ENCODE peak calls at places on chromosomes 12 and 14, in four cellular contexts. One of them, this sample, is unnamed.

GRCh38 chr12:50505945-50506344 is 1.2 kb downstream of the DIP2B start:
- DNase-seq in body of pancreas: peak
- DNase-seq in transverse colon: peak
- DNase-seq in testis: peak
- DNase-seq in this sample: no peak

GRCh38 chr12:32944195-32944594 is 47.6 kb upstream of the PKP2 start:
- DNase-seq in body of pancreas: no peak
- DNase-seq in transverse colon: no peak
- DNase-seq in testis: no peak
- DNase-seq in this sample: no peak

GRCh38 chr12:124696689-124697476 is 129.5 kb upstream of the NCOR2 start:
- DNase-seq in body of pancreas: no peak
- DNase-seq in transverse colon: no peak
- DNase-seq in testis: no peak
- DNase-seq in this sample: no peak

GRCh38 chr12:93668919-93669418 is 8.2 kb upstream of the CRADD start:
- DNase-seq in body of pancreas: no peak
- DNase-seq in transverse colon: no peak
- DNase-seq in testis: no peak
- DNase-seq in this sample: no peak

GRCh38 chr14:91264151-91265150 is 19.9 kb upstream of the GPR68 start:
- DNase-seq in body of pancreas: peak
- DNase-seq in transverse colon: peak
- DNase-seq in testis: no peak
- DNase-seq in this sample: no peak

GRCh38 chr12:19075711-19076340 is 53.7 kb upstream of the PLEKHA5 start:
- DNase-seq in body of pancreas: no peak
- DNase-seq in transverse colon: no peak
- DNase-seq in testis: no peak
- DNase-seq in this sample: no peak

GRCh38 chr12:115440438-115440837 is 756.5 kb upstream of the TBX3 start:
- DNase-seq in body of pancreas: no peak
- DNase-seq in transverse colon: no peak
- DNase-seq in testis: no peak
- DNase-seq in this sample: peak

GRCh38 chr12:53930591-53931255 is 7.9 kb upstream of the HOXC13 start:
- DNase-seq in body of pancreas: no peak
- DNase-seq in transverse colon: no peak
- DNase-seq in testis: no peak
- DNase-seq in this sample: no peak

GRCh38 chr12:46585854-46586621 is 213.5 kb upstream of the SLC38A2 start:
- DNase-seq in body of pancreas: peak
- DNase-seq in transverse colon: peak
- DNase-seq in testis: no peak
- DNase-seq in this sample: no peak

GRCh38 chr14:50763386-50764007 is 67.5 kb downstream of the NIN start:
- DNase-seq in body of pancreas: peak
- DNase-seq in transverse colon: no peak
- DNase-seq in testis: no peak
- DNase-seq in this sample: no peak

GRCh38 chr12:59185291-59185690 is 265.0 kb upstream of the LRIG3 start:
- DNase-seq in body of pancreas: no peak
- DNase-seq in transverse colon: no peak
- DNase-seq in testis: no peak
- DNase-seq in this sample: no peak

GRCh38 chr12:57416039-57416996 is 14.5 kb downstream of the R3HDM2 start:
- DNase-seq in body of pancreas: no peak
- DNase-seq in transverse colon: no peak
- DNase-seq in testis: no peak
- DNase-seq in this sample: peak

GRCh38 chr12:78060186-78060585 is 229.5 kb downstream of the NAV3 start:
- DNase-seq in body of pancreas: no peak
- DNase-seq in transverse colon: no peak
- DNase-seq in testis: no peak
- DNase-seq in this sample: no peak

GRCh38 chr12:12294215-12295005 is 27.6 kb upstream of the LRP6 start:
- DNase-seq in body of pancreas: peak
- DNase-seq in transverse colon: no peak
- DNase-seq in testis: no peak
- DNase-seq in this sample: peak

GRCh38 chr14:80946797-80947196 is 5.3 kb upstream of the CEP128 start:
- DNase-seq in body of pancreas: no peak
- DNase-seq in transverse colon: no peak
- DNase-seq in testis: no peak
- DNase-seq in this sample: no peak

GRCh38 chr12:54294152-54294913 is 6.5 kb downstream of the NFE2 start:
- DNase-seq in body of pancreas: peak
- DNase-seq in transverse colon: peak
- DNase-seq in testis: peak
- DNase-seq in this sample: peak

GRCh38 chr14:53151867-53152626 is 1.1 kb downstream of the DDHD1 start:
- DNase-seq in body of pancreas: peak
- DNase-seq in transverse colon: peak
- DNase-seq in testis: peak
- DNase-seq in this sample: peak

GRCh38 chr14:52051861-52052260 is 17.0 kb downstream of the NID2 start:
- DNase-seq in body of pancreas: no peak
- DNase-seq in transverse colon: no peak
- DNase-seq in testis: no peak
- DNase-seq in this sample: no peak

GRCh38 chr12:59452259-59452658 is 143.6 kb upstream of the SLC16A7 start:
- DNase-seq in body of pancreas: peak
- DNase-seq in transverse colon: no peak
- DNase-seq in testis: no peak
- DNase-seq in this sample: no peak

GRCh38 chr12:75853621-75854020 is 178.0 kb downstream of the PHLDA1 start:
- DNase-seq in body of pancreas: no peak
- DNase-seq in transverse colon: no peak
- DNase-seq in testis: no peak
- DNase-seq in this sample: no peak

GRCh38 chr12:113332688-113333087 is 2.2 kb downstream of the SLC8B1 start:
- DNase-seq in body of pancreas: no peak
- DNase-seq in transverse colon: no peak
- DNase-seq in testis: peak
- DNase-seq in this sample: no peak

GRCh38 chr12:18430425-18431048 is 169.2 kb downstream of the PIK3C2G start:
- DNase-seq in body of pancreas: peak
- DNase-seq in transverse colon: peak
- DNase-seq in testis: peak
- DNase-seq in this sample: peak

GRCh38 chr12:88577537-88577936 is 2.7 kb downstream of the KITLG start:
- DNase-seq in body of pancreas: no peak
- DNase-seq in transverse colon: no peak
- DNase-seq in testis: no peak
- DNase-seq in this sample: no peak

GRCh38 chr12:30961030-30961429 is 34.5 kb downstream of the TSPAN11 start:
- DNase-seq in body of pancreas: no peak
- DNase-seq in transverse colon: no peak
- DNase-seq in testis: no peak
- DNase-seq in this sample: no peak

GRCh38 chr14:74975059-74975810 is 19.8 kb upstream of the PGF start:
- DNase-seq in body of pancreas: peak
- DNase-seq in transverse colon: peak
- DNase-seq in testis: peak
- DNase-seq in this sample: no peak

GRCh38 chr14:37384870-37385596 is 187.3 kb downstream of the MIPOL1 start:
- DNase-seq in body of pancreas: peak
- DNase-seq in transverse colon: no peak
- DNase-seq in testis: no peak
- DNase-seq in this sample: no peak

GRCh38 chr12:48004039-48004940 is at the start of gene COL2A1:
- DNase-seq in body of pancreas: no peak
- DNase-seq in transverse colon: no peak
- DNase-seq in testis: peak
- DNase-seq in this sample: no peak

GRCh38 chr12:24679135-24679534 is 269.8 kb downstream of the BCAT1 start:
- DNase-seq in body of pancreas: no peak
- DNase-seq in transverse colon: no peak
- DNase-seq in testis: no peak
- DNase-seq in this sample: no peak

GRCh38 chr14:63438065-63438757 is 105.0 kb downstream of the PPP2R5E start:
- DNase-seq in body of pancreas: peak
- DNase-seq in transverse colon: peak
- DNase-seq in testis: peak
- DNase-seq in this sample: peak

GRCh38 chr14:97854918-97855317 is 1057.7 kb downstream of the VRK1 start:
- DNase-seq in body of pancreas: no peak
- DNase-seq in transverse colon: no peak
- DNase-seq in testis: no peak
- DNase-seq in this sample: no peak

GRCh38 chr12:60494249-60494648 is 898.4 kb downstream of the SLC16A7 start:
- DNase-seq in body of pancreas: peak
- DNase-seq in transverse colon: no peak
- DNase-seq in testis: no peak
- DNase-seq in this sample: no peak

GRCh38 chr12:1593232-1594044 is 943 bp downstream of the FBXL14 start:
- DNase-seq in body of pancreas: peak
- DNase-seq in transverse colon: peak
- DNase-seq in testis: peak
- DNase-seq in this sample: no peak

GRCh38 chr12:93339695-93340094 is 38.0 kb upstream of the NUDT4 start:
- DNase-seq in body of pancreas: no peak
- DNase-seq in transverse colon: no peak
- DNase-seq in testis: no peak
- DNase-seq in this sample: no peak

DNA sequence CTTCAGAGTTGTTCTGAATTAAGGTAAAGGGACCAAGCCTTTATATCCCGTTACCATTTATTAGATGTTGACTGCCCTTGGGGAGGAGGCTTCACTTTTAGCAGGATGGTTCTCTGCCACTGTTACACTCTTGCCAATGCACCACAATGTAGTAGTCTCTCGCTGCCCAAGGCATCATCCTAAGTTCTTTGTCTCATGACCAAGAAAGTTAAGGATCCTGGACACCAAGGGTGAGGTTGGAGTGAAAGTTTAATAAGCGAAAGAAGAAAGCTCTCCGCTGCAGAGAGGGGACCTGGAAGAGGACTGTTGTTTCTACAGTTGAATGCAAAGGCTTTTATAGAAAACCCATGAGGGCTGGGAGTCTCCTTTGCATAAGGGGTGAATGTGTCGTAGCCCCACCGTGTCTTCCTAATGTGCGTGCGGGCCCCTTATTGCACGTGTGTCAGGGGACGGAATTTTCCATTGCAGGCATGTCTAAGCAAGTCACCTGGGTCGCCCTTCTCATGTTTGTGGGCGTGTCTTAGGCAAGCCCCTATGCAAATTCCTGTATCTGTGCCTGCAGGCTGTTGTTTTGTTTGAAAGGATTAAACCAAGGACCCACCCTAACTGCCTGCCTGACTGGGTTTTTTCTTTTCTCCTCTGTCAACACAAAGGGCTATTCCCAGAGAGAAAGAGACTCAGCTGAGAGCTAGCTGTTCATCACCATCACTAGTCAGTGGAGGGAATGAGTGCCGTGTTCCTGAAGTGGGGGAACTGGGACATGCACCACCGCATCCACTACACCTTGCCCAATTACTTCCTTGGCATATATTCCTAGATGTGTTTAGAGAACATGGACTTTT is 17.6 kb upstream of the RNASE1 start:
- DNase-seq in body of pancreas: no peak
- DNase-seq in transverse colon: peak
- DNase-seq in testis: no peak
- DNase-seq in this sample: no peak
- TF ChIP-seq POLR2A in body of pancreas: no peak
- TF ChIP-seq POLR2A in transverse colon: no peak
- TF ChIP-seq POLR2A in testis: no peak
- TF ChIP-seq POLR2A in this sample: no peak

DNA sequence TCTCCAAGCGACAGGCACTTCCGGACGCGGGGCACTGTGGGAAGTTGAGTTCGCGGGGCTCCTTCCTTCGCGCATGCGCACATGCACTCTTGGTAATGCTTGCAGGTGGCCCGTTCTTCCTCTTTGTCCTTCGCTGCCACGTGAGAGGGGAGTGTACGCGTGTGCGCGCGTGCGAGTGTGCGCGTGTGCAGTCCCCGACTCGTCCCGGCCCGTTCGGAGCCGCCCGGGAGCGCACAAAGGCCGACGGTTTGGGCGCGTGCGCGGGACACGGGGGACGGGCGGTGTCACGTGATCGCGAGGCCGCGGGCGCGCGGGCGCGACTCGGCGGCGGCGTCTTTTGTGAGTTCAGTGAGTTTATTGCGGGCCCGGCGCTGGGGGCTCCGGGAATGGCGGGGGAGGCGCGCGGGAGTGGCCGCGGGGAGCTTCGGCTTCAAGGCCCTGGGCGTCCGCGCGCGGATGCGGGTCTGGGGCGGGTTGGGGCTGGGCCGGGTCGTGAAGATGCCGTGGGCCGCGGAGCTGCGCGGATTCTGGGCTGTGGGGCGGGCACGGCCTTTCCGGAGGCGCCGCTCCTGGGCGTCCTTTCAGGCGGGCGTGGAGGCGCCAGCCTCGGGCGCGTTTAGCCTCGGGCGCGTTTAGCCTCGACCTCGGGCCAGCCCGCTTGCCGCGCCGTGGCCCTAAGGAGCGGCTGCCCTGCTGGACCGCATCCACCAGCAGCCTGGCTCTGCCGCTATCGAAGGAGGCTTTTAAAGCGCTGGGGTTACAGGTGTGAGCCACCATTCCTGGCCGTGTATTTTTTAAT is at the start of gene ZNF84:
- DNase-seq in body of pancreas: peak
- DNase-seq in transverse colon: peak
- DNase-seq in testis: peak
- DNase-seq in this sample: peak
- TF ChIP-seq POLR2A in body of pancreas: peak
- TF ChIP-seq POLR2A in transverse colon: peak
- TF ChIP-seq POLR2A in testis: no peak
- TF ChIP-seq POLR2A in this sample: peak

DNA sequence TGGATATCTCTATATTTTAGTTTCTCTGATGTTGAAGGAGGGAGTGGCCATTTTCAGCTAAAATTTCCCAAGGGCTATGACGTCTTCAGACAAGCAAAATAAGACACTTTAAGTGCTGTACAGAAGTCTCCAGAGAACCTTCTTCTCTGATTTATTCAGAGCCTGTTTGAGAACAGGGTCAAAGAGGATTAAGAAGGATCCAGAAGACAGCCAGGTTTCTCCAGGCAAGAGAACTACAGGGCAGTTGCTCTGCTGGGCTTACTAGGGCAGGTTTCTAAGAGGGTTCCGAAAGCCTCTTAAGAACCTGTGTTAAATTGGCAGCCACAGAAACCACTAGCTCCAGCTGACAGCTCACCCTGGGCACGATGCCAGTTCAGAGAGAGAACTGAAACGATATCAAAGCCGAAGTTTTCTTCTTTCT is 1.2 kb downstream of the MGP start:
- DNase-seq in body of pancreas: peak
- DNase-seq in transverse colon: peak
- DNase-seq in testis: peak
- DNase-seq in this sample: no peak
- TF ChIP-seq POLR2A in body of pancreas: peak
- TF ChIP-seq POLR2A in transverse colon: no peak
- TF ChIP-seq POLR2A in testis: no peak
- TF ChIP-seq POLR2A in this sample: no peak

GRCh38 chr12:120199025-120199424 is 1.9 kb downstream of the RPLP0 start:
- DNase-seq in body of pancreas: no peak
- DNase-seq in transverse colon: no peak
- DNase-seq in testis: no peak
- DNase-seq in this sample: no peak
- TF ChIP-seq POLR2A in body of pancreas: no peak
- TF ChIP-seq POLR2A in transverse colon: no peak
- TF ChIP-seq POLR2A in testis: no peak
- TF ChIP-seq POLR2A in this sample: no peak

GRCh38 chr12:130872179-130873096 is 572 bp downstream of the RAN start:
- DNase-seq in body of pancreas: peak
- DNase-seq in transverse colon: peak
- DNase-seq in testis: peak
- DNase-seq in this sample: peak
- TF ChIP-seq POLR2A in body of pancreas: no peak
- TF ChIP-seq POLR2A in transverse colon: no peak
- TF ChIP-seq POLR2A in testis: no peak
- TF ChIP-seq POLR2A in this sample: no peak

This sample was measured in H54.